ENCODE peak calls at places on chromosomes 2 and 18, in eight cellular contexts. One of them, this sample, is unnamed.

GRCh38 chr2:128043041-128043440 is 15.2 kb upstream of the SAP130 start:
- DNase-seq in osteocyte: no peak
- DNase-seq in tibial artery: no peak
- DNase-seq in cardiac fibroblast: no peak
- DNase-seq in astrocyte of the spinal cord: no peak
- DNase-seq in epithelial cell of proximal tubule: no peak
- DNase-seq in psoas muscle: no peak
- DNase-seq in GM13977: no peak
- DNase-seq in this sample: no peak

GRCh38 chr2:71410716-71411115 is 42.6 kb upstream of the DYSF start:
- DNase-seq in osteocyte: no peak
- DNase-seq in tibial artery: no peak
- DNase-seq in cardiac fibroblast: peak; percentile 47
- DNase-seq in astrocyte of the spinal cord: no peak
- DNase-seq in epithelial cell of proximal tubule: no peak
- DNase-seq in psoas muscle: no peak
- DNase-seq in GM13977: no peak
- DNase-seq in this sample: no peak

GRCh38 chr2:29583104-29583503 is 338.3 kb downstream of the ALK start:
- DNase-seq in osteocyte: no peak
- DNase-seq in tibial artery: no peak
- DNase-seq in cardiac fibroblast: peak; percentile 24
- DNase-seq in astrocyte of the spinal cord: no peak
- DNase-seq in epithelial cell of proximal tubule: no peak
- DNase-seq in psoas muscle: no peak
- DNase-seq in GM13977: peak; percentile 30
- DNase-seq in this sample: no peak

GRCh38 chr2:196453613-196454047 is 185.9 kb upstream of the CCDC150 start:
- DNase-seq in osteocyte: no peak
- DNase-seq in tibial artery: no peak
- DNase-seq in cardiac fibroblast: peak; percentile 84
- DNase-seq in astrocyte of the spinal cord: peak; percentile 70
- DNase-seq in epithelial cell of proximal tubule: no peak
- DNase-seq in psoas muscle: no peak
- DNase-seq in GM13977: peak; percentile 31
- DNase-seq in this sample: peak; percentile 46

GRCh38 chr2:118103963-118104942 is 16.0 kb downstream of the INSIG2 start:
- DNase-seq in osteocyte: no peak
- DNase-seq in tibial artery: no peak
- DNase-seq in cardiac fibroblast: no peak
- DNase-seq in astrocyte of the spinal cord: no peak
- DNase-seq in epithelial cell of proximal tubule: no peak
- DNase-seq in psoas muscle: no peak
- DNase-seq in GM13977: peak; percentile 59
- DNase-seq in this sample: no peak

GRCh38 chr2:145750074-145750473 is 1230.2 kb upstream of the ZEB2 start:
- DNase-seq in osteocyte: no peak
- DNase-seq in tibial artery: no peak
- DNase-seq in cardiac fibroblast: no peak
- DNase-seq in astrocyte of the spinal cord: no peak
- DNase-seq in epithelial cell of proximal tubule: no peak
- DNase-seq in psoas muscle: no peak
- DNase-seq in GM13977: no peak
- DNase-seq in this sample: no peak

GRCh38 chr2:216960926-216961325 is 101.1 kb upstream of the TNP1 start:
- DNase-seq in osteocyte: no peak
- DNase-seq in tibial artery: no peak
- DNase-seq in cardiac fibroblast: no peak
- DNase-seq in astrocyte of the spinal cord: no peak
- DNase-seq in epithelial cell of proximal tubule: no peak
- DNase-seq in psoas muscle: no peak
- DNase-seq in GM13977: no peak
- DNase-seq in this sample: no peak

GRCh38 chr2:120204945-120205670 is 18.1 kb downstream of the TMEM185B start:
- DNase-seq in osteocyte: peak; percentile 84
- DNase-seq in tibial artery: no peak
- DNase-seq in cardiac fibroblast: no peak
- DNase-seq in astrocyte of the spinal cord: no peak
- DNase-seq in epithelial cell of proximal tubule: no peak
- DNase-seq in psoas muscle: no peak
- DNase-seq in GM13977: no peak
- DNase-seq in this sample: no peak

GRCh38 chr2:55865095-55865835 is 58.3 kb downstream of the EFEMP1 start:
- DNase-seq in osteocyte: no peak
- DNase-seq in tibial artery: no peak
- DNase-seq in cardiac fibroblast: peak; percentile 62
- DNase-seq in astrocyte of the spinal cord: peak; percentile 76
- DNase-seq in epithelial cell of proximal tubule: no peak
- DNase-seq in psoas muscle: no peak
- DNase-seq in GM13977: no peak
- DNase-seq in this sample: no peak

GRCh38 chr2:54977149-54977548 is 73.1 kb downstream of the RTN4 start:
- DNase-seq in osteocyte: no peak
- DNase-seq in tibial artery: no peak
- DNase-seq in cardiac fibroblast: no peak
- DNase-seq in astrocyte of the spinal cord: no peak
- DNase-seq in epithelial cell of proximal tubule: no peak
- DNase-seq in psoas muscle: no peak
- DNase-seq in GM13977: peak; percentile 32
- DNase-seq in this sample: no peak

GRCh38 chr2:172137943-172138342 is 35.2 kb upstream of the DLX2 start:
- DNase-seq in osteocyte: no peak
- DNase-seq in tibial artery: no peak
- DNase-seq in cardiac fibroblast: no peak
- DNase-seq in astrocyte of the spinal cord: no peak
- DNase-seq in epithelial cell of proximal tubule: no peak
- DNase-seq in psoas muscle: no peak
- DNase-seq in GM13977: no peak
- DNase-seq in this sample: no peak

GRCh38 chr2:73292906-73293533 is 328 bp downstream of the EGR4 start:
- DNase-seq in osteocyte: no peak
- DNase-seq in tibial artery: peak; percentile 48
- DNase-seq in cardiac fibroblast: no peak
- DNase-seq in astrocyte of the spinal cord: no peak
- DNase-seq in epithelial cell of proximal tubule: no peak
- DNase-seq in psoas muscle: no peak
- DNase-seq in GM13977: peak; percentile 50
- DNase-seq in this sample: no peak

GRCh38 chr2:230924470-230925341 is at the start of gene GPR55:
- DNase-seq in osteocyte: no peak
- DNase-seq in tibial artery: peak; percentile 54
- DNase-seq in cardiac fibroblast: no peak
- DNase-seq in astrocyte of the spinal cord: no peak
- DNase-seq in epithelial cell of proximal tubule: no peak
- DNase-seq in psoas muscle: no peak
- DNase-seq in GM13977: peak; percentile 73
- DNase-seq in this sample: peak; percentile 53

GRCh38 chr18:48468151-48468550 is 59.0 kb upstream of the ZBTB7C start:
- DNase-seq in osteocyte: peak; percentile 44
- DNase-seq in tibial artery: no peak
- DNase-seq in cardiac fibroblast: no peak
- DNase-seq in astrocyte of the spinal cord: no peak
- DNase-seq in epithelial cell of proximal tubule: no peak
- DNase-seq in psoas muscle: no peak
- DNase-seq in GM13977: no peak
- DNase-seq in this sample: no peak

GRCh38 chr2:42048318-42049251 is 764 bp downstream of the PKDCC start:
- DNase-seq in osteocyte: no peak
- DNase-seq in tibial artery: no peak
- DNase-seq in cardiac fibroblast: peak; percentile 25
- DNase-seq in astrocyte of the spinal cord: no peak
- DNase-seq in epithelial cell of proximal tubule: no peak
- DNase-seq in psoas muscle: peak; percentile 31
- DNase-seq in GM13977: no peak
- DNase-seq in this sample: peak; percentile 48

GRCh38 chr2:237345891-237346640 is 67.9 kb downstream of the COL6A3 start:
- DNase-seq in osteocyte: no peak
- DNase-seq in tibial artery: no peak
- DNase-seq in cardiac fibroblast: peak; percentile 74
- DNase-seq in astrocyte of the spinal cord: peak; percentile 53
- DNase-seq in epithelial cell of proximal tubule: no peak
- DNase-seq in psoas muscle: no peak
- DNase-seq in GM13977: no peak
- DNase-seq in this sample: no peak

GRCh38 chr2:26840937-26841610 is 6.9 kb upstream of the DPYSL5 start:
- DNase-seq in osteocyte: no peak
- DNase-seq in tibial artery: no peak
- DNase-seq in cardiac fibroblast: peak; percentile 10
- DNase-seq in astrocyte of the spinal cord: no peak
- DNase-seq in epithelial cell of proximal tubule: no peak
- DNase-seq in psoas muscle: no peak
- DNase-seq in GM13977: no peak
- DNase-seq in this sample: no peak

DNA sequence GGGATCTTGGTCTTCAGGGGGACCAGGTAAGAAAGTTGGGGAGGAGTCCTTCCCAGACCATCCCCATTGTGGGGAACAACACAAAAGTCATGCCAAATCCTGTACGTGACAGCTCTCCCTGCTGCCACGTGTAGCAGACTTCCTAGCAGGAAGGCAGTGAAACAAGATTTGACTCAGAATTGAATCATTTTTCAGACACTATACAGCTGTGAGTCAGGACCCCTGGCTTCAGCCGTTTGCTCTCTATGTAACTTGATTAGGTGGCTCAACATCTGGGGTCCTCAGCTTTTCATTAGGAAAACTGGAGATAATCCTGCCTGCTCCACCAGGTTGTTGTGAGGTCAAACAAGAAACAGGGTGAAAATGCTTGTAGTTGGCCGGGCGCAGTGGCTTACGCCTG is 32.9 kb upstream of the PDCL3 start:
- DNase-seq in osteocyte: no peak
- DNase-seq in tibial artery: no peak
- DNase-seq in cardiac fibroblast: peak; percentile 29
- DNase-seq in astrocyte of the spinal cord: no peak
- DNase-seq in epithelial cell of proximal tubule: no peak
- DNase-seq in psoas muscle: no peak
- DNase-seq in GM13977: no peak
- DNase-seq in this sample: no peak
- TF ChIP-seq CTCF in osteocyte: no peak
- TF ChIP-seq CTCF in tibial artery: no peak
- TF ChIP-seq CTCF in cardiac fibroblast: no peak
- TF ChIP-seq CTCF in astrocyte of the spinal cord: no peak
- TF ChIP-seq CTCF in epithelial cell of proximal tubule: no peak
- TF ChIP-seq CTCF in psoas muscle: no peak
- TF ChIP-seq CTCF in GM13977: no peak
- TF ChIP-seq CTCF in this sample: no peak

DNA sequence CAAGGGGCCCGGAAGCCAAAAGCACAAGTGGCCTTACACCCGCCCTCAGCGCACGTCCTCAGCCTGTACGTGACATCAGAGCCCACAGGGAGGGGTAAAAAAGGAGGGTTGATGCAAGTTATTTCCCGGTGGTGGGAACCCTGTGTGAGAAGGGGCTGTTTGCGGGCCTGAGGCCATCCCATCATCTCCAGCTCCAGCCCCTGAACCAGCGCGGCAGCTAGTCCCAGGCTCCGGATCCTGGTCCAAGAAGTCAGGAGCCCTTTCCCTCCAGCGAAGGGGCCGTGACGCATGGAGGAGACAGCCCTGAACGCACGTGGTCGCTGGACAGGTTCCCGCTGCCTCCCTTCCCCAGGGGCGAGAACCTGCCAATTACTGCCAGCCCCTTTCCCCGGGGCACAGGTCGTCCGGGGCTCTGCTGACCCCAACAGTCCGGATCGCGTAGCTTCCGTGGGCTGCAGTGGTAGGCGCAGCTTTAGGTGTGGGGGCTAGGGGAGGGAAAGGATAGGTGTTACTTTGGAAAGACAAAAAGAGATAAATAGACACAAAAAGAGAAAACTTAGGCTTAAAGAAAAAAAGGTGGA is 1.3 kb upstream of the LRP2 start:
- DNase-seq in osteocyte: no peak
- DNase-seq in tibial artery: peak; percentile 66
- DNase-seq in cardiac fibroblast: peak; percentile 8
- DNase-seq in astrocyte of the spinal cord: peak; percentile 14
- DNase-seq in epithelial cell of proximal tubule: no peak
- DNase-seq in psoas muscle: peak; percentile 11
- DNase-seq in GM13977: peak; percentile 73
- DNase-seq in this sample: peak; percentile 58
- TF ChIP-seq CTCF in osteocyte: no peak
- TF ChIP-seq CTCF in tibial artery: no peak
- TF ChIP-seq CTCF in cardiac fibroblast: no peak
- TF ChIP-seq CTCF in astrocyte of the spinal cord: no peak
- TF ChIP-seq CTCF in epithelial cell of proximal tubule: no peak
- TF ChIP-seq CTCF in psoas muscle: no peak
- TF ChIP-seq CTCF in GM13977: no peak
- TF ChIP-seq CTCF in this sample: no peak

GRCh38 chr2:25041307-25041927 is 459 bp upstream of the EFR3B start:
- DNase-seq in osteocyte: no peak
- DNase-seq in tibial artery: peak; percentile 74
- DNase-seq in cardiac fibroblast: peak; percentile 41
- DNase-seq in astrocyte of the spinal cord: peak; percentile 32
- DNase-seq in epithelial cell of proximal tubule: no peak
- DNase-seq in psoas muscle: peak; percentile 39
- DNase-seq in GM13977: peak; percentile 26
- DNase-seq in this sample: peak; percentile 51
- TF ChIP-seq CTCF in osteocyte: peak; percentile 51
- TF ChIP-seq CTCF in tibial artery: no peak
- TF ChIP-seq CTCF in cardiac fibroblast: peak; percentile 40
- TF ChIP-seq CTCF in astrocyte of the spinal cord: peak; percentile 31
- TF ChIP-seq CTCF in epithelial cell of proximal tubule: peak; percentile 43
- TF ChIP-seq CTCF in psoas muscle: peak; percentile 29
- TF ChIP-seq CTCF in GM13977: no peak
- TF ChIP-seq CTCF in this sample: no peak

GRCh38 chr18:12742453-12742852 is 39.6 kb downstream of the PSMG2 start:
- DNase-seq in osteocyte: no peak
- DNase-seq in tibial artery: no peak
- DNase-seq in cardiac fibroblast: peak; percentile 93
- DNase-seq in astrocyte of the spinal cord: peak; percentile 35
- DNase-seq in epithelial cell of proximal tubule: no peak
- DNase-seq in psoas muscle: no peak
- DNase-seq in GM13977: no peak
- DNase-seq in this sample: no peak

GRCh38 chr18:12745095-12745820 is 42.4 kb downstream of the PSMG2 start:
- DNase-seq in osteocyte: no peak
- DNase-seq in tibial artery: no peak
- DNase-seq in cardiac fibroblast: no peak
- DNase-seq in astrocyte of the spinal cord: no peak
- DNase-seq in epithelial cell of proximal tubule: no peak
- DNase-seq in psoas muscle: no peak
- DNase-seq in GM13977: no peak
- DNase-seq in this sample: no peak

GRCh38 chr18:12741351-12741750 is 38.5 kb downstream of the PSMG2 start:
- DNase-seq in osteocyte: no peak
- DNase-seq in tibial artery: no peak
- DNase-seq in cardiac fibroblast: peak; percentile 94
- DNase-seq in astrocyte of the spinal cord: peak; percentile 25
- DNase-seq in epithelial cell of proximal tubule: no peak
- DNase-seq in psoas muscle: no peak
- DNase-seq in GM13977: no peak
- DNase-seq in this sample: no peak

GRCh38 chr18:12747530-12748315 is 44.9 kb downstream of the PSMG2 start:
- DNase-seq in osteocyte: no peak
- DNase-seq in tibial artery: no peak
- DNase-seq in cardiac fibroblast: no peak
- DNase-seq in astrocyte of the spinal cord: no peak
- DNase-seq in epithelial cell of proximal tubule: no peak
- DNase-seq in psoas muscle: no peak
- DNase-seq in GM13977: no peak
- DNase-seq in this sample: no peak

DNA sequence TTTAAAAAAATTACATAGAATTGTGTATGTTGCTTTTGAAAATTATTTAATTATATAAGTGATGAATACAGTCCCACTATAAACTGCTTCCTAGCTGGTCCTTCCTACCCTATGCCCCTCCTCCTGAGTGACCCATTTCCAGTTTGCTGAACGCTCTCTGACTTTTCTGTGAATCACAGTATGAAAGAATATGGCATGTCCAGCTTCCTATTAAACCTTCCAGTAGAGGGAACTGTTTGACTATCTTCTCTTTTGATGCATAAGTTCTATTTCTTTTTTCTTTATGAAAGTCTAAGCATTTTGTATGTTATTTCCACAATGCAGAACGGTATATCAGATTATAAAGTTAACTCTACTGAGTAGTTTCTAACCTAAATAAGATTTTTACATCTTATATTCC is 41.3 kb downstream of the PSMG2 start:
- DNase-seq in osteocyte: no peak
- DNase-seq in tibial artery: no peak
- DNase-seq in cardiac fibroblast: peak; percentile 90
- DNase-seq in astrocyte of the spinal cord: peak; percentile 76
- DNase-seq in epithelial cell of proximal tubule: peak; percentile 32
- DNase-seq in psoas muscle: no peak
- DNase-seq in GM13977: peak; percentile 69
- DNase-seq in this sample: peak; percentile 48
- TF ChIP-seq CTCF in osteocyte: peak; percentile 76
- TF ChIP-seq CTCF in tibial artery: peak; percentile 66
- TF ChIP-seq CTCF in cardiac fibroblast: peak; percentile 59
- TF ChIP-seq CTCF in astrocyte of the spinal cord: peak; percentile 61
- TF ChIP-seq CTCF in epithelial cell of proximal tubule: peak; percentile 68
- TF ChIP-seq CTCF in psoas muscle: peak; percentile 54
- TF ChIP-seq CTCF in GM13977: peak; percentile 53
- TF ChIP-seq CTCF in this sample: peak; percentile 75

This sample was measured in B cell.